ENCODE peak calls at places on chromosomes 3 and 15, in five cellular contexts. D is fibroblast of lung, F is mucosa of descending colon, B is GM13976, X is cerebellar nuclear complex. C is an unnamed sample.

GRCh38 chr3:141519587-141519986 is 32.8 kb downstream of the RASA2 start:
- DNase-seq in D (no peak), F (no peak), B (no peak), X (no peak), C (no peak)

GRCh38 chr3:2354702-2355101 is 256.0 kb downstream of the CNTN4 start:
- DNase-seq in D (peak; percentile 10), F (no peak), B (no peak), X (no peak), C (no peak)

GRCh38 chr3:177111541-177111949 is 85.7 kb downstream of the TBL1XR1 start:
- DNase-seq in D (no peak), F (no peak), B (no peak), X (no peak), C (no peak)

GRCh38 chr3:95923496-95924210 is 890.7 kb upstream of the EPHA6 start:
- DNase-seq in D (peak; percentile 98), F (peak; percentile 37), B (no peak), X (no peak), C (no peak)

GRCh38 chr15:95840004-95840403 is 490.5 kb upstream of the NR2F2 start:
- DNase-seq in D (peak; percentile 87), F (peak; percentile 19), B (no peak), X (no peak), C (peak; percentile 73)

GRCh38 chr3:172179680-172180399 is 140.5 kb downstream of the FNDC3B start:
- DNase-seq in D (no peak), F (peak; percentile 23), B (peak; percentile 53), X (no peak), C (no peak)

GRCh38 chr15:78408961-78409360 is 29.1 kb upstream of the IREB2 start:
- DNase-seq in D (no peak), F (no peak), B (no peak), X (no peak), C (no peak)

GRCh38 chr3:133610031-133610430 is 36.5 kb downstream of the CDV3 start:
- DNase-seq in D (peak; percentile 43), F (no peak), B (no peak), X (no peak), C (no peak)

GRCh38 chr3:133404925-133405324 is 5.1 kb downstream of the BFSP2 start:
- DNase-seq in D (no peak), F (no peak), B (no peak), X (no peak), C (no peak)

GRCh38 chr3:126212629-126213375 is 32.4 kb upstream of the ALDH1L1 start:
- DNase-seq in D (peak; percentile 67), F (peak; percentile 33), B (peak; percentile 38), X (no peak), C (peak; percentile 87)

GRCh38 chr3:180306155-180306554 is 269.4 kb upstream of the PEX5L start:
- DNase-seq in D (no peak), F (no peak), B (no peak), X (no peak), C (no peak)

GRCh38 chr3:152745677-152746076 is 89.3 kb upstream of the P2RY1 start:
- DNase-seq in D (no peak), F (no peak), B (no peak), X (no peak), C (no peak)

GRCh38 chr15:90002428-90002844 is 1.3 kb downstream of the ZNF710 start:
- DNase-seq in D (peak; percentile 52), F (peak; percentile 67), B (peak; percentile 71), X (no peak), C (peak; percentile 81)

GRCh38 chr3:127701281-127701792 is 28.6 kb downstream of the ABTB1 start:
- DNase-seq in D (no peak), F (no peak), B (no peak), X (no peak), C (peak; percentile 57)

GRCh38 chr15:101320501-101321052 is 25.5 kb upstream of the SNRPA1 start:
- DNase-seq in D (peak; percentile 10), F (peak; percentile 50), B (peak; percentile 68), X (no peak), C (peak; percentile 71)

GRCh38 chr3:16890605-16891333 is 6.0 kb downstream of the PLCL2 start:
- DNase-seq in D (peak; percentile 38), F (no peak), B (no peak), X (no peak), C (no peak)

GRCh38 chr15:82043726-82044372 is 2.0 kb downstream of the MEX3B start:
- DNase-seq in D (peak; percentile 15), F (no peak), B (no peak), X (no peak), C (peak; percentile 71)

GRCh38 chr3:148957586-148957985 is 33.8 kb upstream of the GYG1 start:
- DNase-seq in D (no peak), F (no peak), B (no peak), X (no peak), C (no peak)

GRCh38 chr15:38401101-38401500 is 52.8 kb upstream of the FAM98B start:
- DNase-seq in D (peak; percentile 67), F (no peak), B (no peak), X (no peak), C (no peak)

GRCh38 chr3:48143567-48143966 is 44.6 kb downstream of the CDC25A start:
- DNase-seq in D (no peak), F (no peak), B (no peak), X (no peak), C (no peak)